ENCODE peak calls at places on chromosomes 5 and 9, in eight cellular contexts. B, U, A, K, X, W, F and M are unnamed samples.

GRCh38 chr5:173785866-173786265 is 102.3 kb upstream of the CPEB4 start:
- DNase-seq in B (no peak), U (no peak), A (no peak), K (no peak), X (no peak), W (no peak), F (no peak), M (no peak)

GRCh38 chr5:554284-554988 is 30.2 kb upstream of the SLC9A3 start:
- DNase-seq in B (no peak), U (no peak), A (peak), K (no peak), X (no peak), W (no peak), F (no peak), M (no peak)

GRCh38 chr9:35385042-35385441 is 104.9 kb upstream of the RUSC2 start:
- DNase-seq in B (no peak), U (peak), A (no peak), K (no peak), X (peak), W (no peak), F (no peak), M (no peak)

GRCh38 chr9:33924978-33925797 is 108.2 kb downstream of the UBE2R2 start:
- DNase-seq in B (peak), U (peak), A (no peak), K (peak), X (peak), W (peak), F (peak), M (peak)

GRCh38 chr5:104431946-104432345 is 869.4 kb upstream of the NUDT12 start:
- DNase-seq in B (no peak), U (no peak), A (no peak), K (no peak), X (no peak), W (no peak), F (no peak), M (no peak)

GRCh38 chr9:70438341-70438924 is 24.0 kb upstream of the KLF9 start:
- DNase-seq in B (peak), U (peak), A (no peak), K (peak), X (peak), W (peak), F (peak), M (no peak)

GRCh38 chr9:100555471-100555870 is 22.4 kb upstream of the CAVIN4 start:
- DNase-seq in B (no peak), U (no peak), A (no peak), K (no peak), X (no peak), W (no peak), F (no peak), M (no peak)

GRCh38 chr5:98510111-98510510 is 263.4 kb upstream of the RGMB start:
- DNase-seq in B (no peak), U (peak), A (no peak), K (peak), X (peak), W (no peak), F (no peak), M (no peak)

GRCh38 chr5:1201327-1202025 is at the start of gene SLC6A19:
- DNase-seq in B (no peak), U (no peak), A (no peak), K (peak), X (no peak), W (no peak), F (no peak), M (peak)

GRCh38 chr5:103436112-103436511 is 126.5 kb downstream of the NUDT12 start:
- DNase-seq in B (no peak), U (peak), A (no peak), K (no peak), X (no peak), W (no peak), F (no peak), M (no peak)

GRCh38 chr5:75566710-75567309 is 44.4 kb upstream of the ANKDD1B start:
- DNase-seq in B (peak), U (peak), A (no peak), K (no peak), X (peak), W (peak), F (no peak), M (peak)

GRCh38 chr5:159021360-159022177 is 78.1 kb downstream of the EBF1 start:
- DNase-seq in B (peak), U (peak), A (no peak), K (no peak), X (no peak), W (no peak), F (peak), M (no peak)

GRCh38 chr9:109449036-109449798 is 48.9 kb downstream of the PTPN3 start:
- DNase-seq in B (no peak), U (no peak), A (peak), K (no peak), X (no peak), W (peak), F (no peak), M (no peak)

GRCh38 chr5:8340261-8340660 is 471.3 kb downstream of the MTRR start:
- DNase-seq in B (no peak), U (no peak), A (no peak), K (no peak), X (no peak), W (no peak), F (no peak), M (no peak)

GRCh38 chr9:136110082-136111061 is 8.3 kb downstream of the TMEM250 start:
- DNase-seq in B (peak), U (no peak), A (no peak), K (no peak), X (peak), W (no peak), F (no peak), M (no peak)

GRCh38 chr5:138752341-138752950 is 779 bp upstream of the CTNNA1 start:
- DNase-seq in B (peak), U (no peak), A (peak), K (no peak), X (peak), W (peak), F (peak), M (no peak)

GRCh38 chr5:32709789-32710334 is 1.3 kb upstream of the NPR3 start:
- DNase-seq in B (peak), U (peak), A (peak), K (peak), X (peak), W (peak), F (peak), M (no peak)
- TF ChIP-seq CTCF in B (peak), U (peak), A (peak), K (peak), X (peak), W (peak), F (peak), M (peak)

GRCh38 chr9:134328841-134329575 is 2.8 kb downstream of the RXRA start:
- DNase-seq in B (no peak), U (peak), A (no peak), K (peak), X (peak), W (peak), F (peak), M (no peak)
- H3K4me3 ChIP-seq in B (peak), U (peak), A (peak), K (peak), X (peak), W (peak), F (peak), M (peak)

GRCh38 chr9:73046769-73047168 is 93.9 kb upstream of the ALDH1A1 start:
- DNase-seq in B (no peak), U (no peak), A (no peak), K (no peak), X (no peak), W (no peak), F (no peak), M (no peak)

GRCh38 chr9:73050887-73051550 is 98.2 kb upstream of the ALDH1A1 start:
- DNase-seq in B (no peak), U (peak), A (no peak), K (no peak), X (peak), W (no peak), F (no peak), M (no peak)

GRCh38 chr9:73049280-73049679 is 96.4 kb upstream of the ALDH1A1 start:
- DNase-seq in B (no peak), U (no peak), A (no peak), K (no peak), X (no peak), W (no peak), F (no peak), M (no peak)

GRCh38 chr9:73053543-73053942 is 98.1 kb upstream of the ANXA1 start:
- DNase-seq in B (no peak), U (no peak), A (no peak), K (no peak), X (no peak), W (no peak), F (no peak), M (no peak)

DNA sequence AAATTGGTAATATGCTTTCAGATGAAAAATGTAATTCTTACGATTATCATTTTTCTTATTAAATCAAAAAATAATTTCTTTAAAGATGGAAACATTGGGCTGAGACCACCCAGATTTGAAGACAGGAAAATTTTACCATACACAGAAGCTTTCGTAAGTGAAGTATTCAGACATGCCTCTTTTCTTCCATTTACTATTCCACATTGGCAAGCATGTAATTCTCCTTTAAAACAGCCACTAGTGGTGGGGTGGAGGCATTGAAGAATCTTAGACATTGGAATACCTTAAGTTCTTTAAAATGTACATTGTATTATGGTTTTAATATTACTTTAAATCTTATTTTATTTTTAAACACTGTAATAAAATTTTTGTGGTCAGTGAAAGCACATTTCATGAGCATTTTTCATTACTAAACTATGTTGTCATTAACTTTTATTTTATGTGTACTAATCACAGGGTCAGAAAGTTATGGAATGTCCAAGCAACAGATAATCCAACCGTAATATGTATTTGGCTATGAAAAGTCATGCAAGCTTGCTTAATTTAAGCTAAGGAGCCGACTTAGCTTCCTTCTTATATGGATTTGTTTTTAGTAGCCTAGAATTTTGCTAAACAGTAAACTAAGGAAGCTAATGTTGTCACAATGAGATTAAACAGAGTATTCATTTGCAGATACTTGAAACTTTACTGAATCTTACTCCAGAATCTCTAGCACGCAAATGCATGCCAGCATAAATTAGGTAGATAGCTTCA is 97.4 kb upstream of the ALDH1A1 start:
- DNase-seq in B (no peak), U (peak), A (no peak), K (no peak), X (no peak), W (no peak), F (no peak), M (no peak)
- TF ChIP-seq CTCF in B (no peak), U (no peak), A (no peak), K (no peak), X (no peak), W (no peak), F (no peak), M (no peak)

DNA sequence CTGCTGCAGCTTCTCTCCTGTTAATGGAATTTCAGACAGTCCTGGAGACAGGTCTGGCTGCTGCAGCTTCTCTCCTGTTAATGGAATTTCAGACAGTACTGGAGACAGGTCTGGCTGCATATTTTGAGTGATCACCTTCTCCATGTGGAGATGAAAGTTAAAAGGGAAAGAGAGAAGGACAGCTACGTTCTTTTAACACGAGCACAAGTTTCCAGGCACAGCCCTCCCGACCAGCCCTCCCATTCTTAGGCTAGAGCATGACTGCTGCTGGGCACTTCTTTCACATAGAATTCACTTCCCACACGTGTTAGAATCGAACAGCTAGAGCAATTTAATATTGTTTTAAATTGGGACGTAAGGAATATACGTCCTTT is 133.3 kb upstream of the DMRT1 start:
- DNase-seq in B (peak), U (peak), A (no peak), K (no peak), X (no peak), W (no peak), F (no peak), M (no peak)
- H3K4me3 ChIP-seq in B (peak), U (peak), A (peak), K (peak), X (peak), W (peak), F (peak), M (no peak)

GRCh38 chr9:82526629-82527028 is 536.3 kb downstream of the RASEF start:
- DNase-seq in B (no peak), U (no peak), A (no peak), K (no peak), X (no peak), W (no peak), F (no peak), M (no peak)

DNA sequence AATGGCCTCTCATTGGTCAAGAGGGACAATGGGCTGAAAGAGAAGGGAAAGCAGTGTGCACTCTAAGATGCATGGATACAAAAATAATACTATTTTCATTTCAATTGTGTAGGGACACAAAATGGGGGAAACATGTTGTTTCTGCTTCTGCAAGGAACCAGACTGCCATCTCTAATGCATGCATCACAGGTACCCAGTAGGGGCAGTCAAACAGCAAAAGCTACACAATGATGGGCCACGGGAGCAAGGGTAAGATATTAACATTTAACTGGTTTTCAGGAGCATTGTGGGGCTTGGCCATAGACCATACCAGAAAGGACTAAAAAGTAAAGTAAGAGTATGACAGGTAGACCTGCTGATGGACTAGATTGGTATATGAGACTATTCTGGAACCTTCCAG is 535.8 kb downstream of the SPATA31D1 start:
- DNase-seq in B (no peak), U (no peak), A (no peak), K (no peak), X (no peak), W (no peak), F (no peak), M (no peak)
- TF ChIP-seq CTCF in B (no peak), U (no peak), A (no peak), K (no peak), X (no peak), W (no peak), F (no peak), M (no peak)

GRCh38 chr5:172642511-172642910 is 1.4 kb downstream of the NEURL1B start:
- DNase-seq in B (no peak), U (no peak), A (no peak), K (no peak), X (no peak), W (no peak), F (no peak), M (no peak)
- H3K4me3 ChIP-seq in B (no peak), U (no peak), A (no peak), K (peak), X (no peak), W (peak), F (peak), M (peak)

GRCh38 chr5:77140350-77140749 is 53.3 kb upstream of the ZBED3 start:
- DNase-seq in B (no peak), U (no peak), A (no peak), K (no peak), X (no peak), W (no peak), F (no peak), M (no peak)
- TF ChIP-seq CTCF in B (no peak), U (no peak), A (no peak), K (no peak), X (no peak), W (no peak), F (no peak), M (no peak)

GRCh38 chr9:16705121-16705604 is 165.3 kb downstream of the BNC2 start:
- DNase-seq in B (no peak), U (peak), A (no peak), K (peak), X (peak), W (peak), F (peak), M (no peak)

GRCh38 chr9:16701347-16701746 is 169.1 kb downstream of the BNC2 start:
- DNase-seq in B (no peak), U (no peak), A (no peak), K (no peak), X (no peak), W (no peak), F (no peak), M (peak)

GRCh38 chr9:16704489-16705111 is 165.9 kb downstream of the BNC2 start:
- DNase-seq in B (no peak), U (no peak), A (no peak), K (no peak), X (peak), W (peak), F (peak), M (no peak)

GRCh38 chr9:16708638-16709435 is 161.6 kb downstream of the BNC2 start:
- DNase-seq in B (no peak), U (peak), A (no peak), K (no peak), X (no peak), W (no peak), F (no peak), M (no peak)

GRCh38 chr9:16704096-16704488 is 166.4 kb downstream of the BNC2 start:
- DNase-seq in B (no peak), U (no peak), A (no peak), K (no peak), X (no peak), W (no peak), F (no peak), M (no peak)
- H3K4me3 ChIP-seq in B (no peak), U (peak), A (no peak), K (no peak), X (no peak), W (no peak), F (peak), M (no peak)

GRCh38 chr9:23153058-23153457 is 673.0 kb downstream of the ELAVL2 start:
- DNase-seq in B (peak), U (no peak), A (no peak), K (no peak), X (no peak), W (no peak), F (no peak), M (no peak)
- TF ChIP-seq CTCF in B (peak), U (no peak), A (no peak), K (no peak), X (no peak), W (no peak), F (no peak), M (peak)